ENCODE peak calls at places on chromosomes 11 and 22, in six cellular contexts. B is IMR-90, J is mesenchymal stem cell, E is neuronal stem cell, Z is H1, W is trophoblast cell. P is an unnamed sample.

GRCh38 chr11:64165482-64165841 is 451 bp downstream of the MACROD1 start:
- DNase-seq in W (no peak), E (no peak), Z (no peak), B (no peak), J (no peak), P (no peak)

GRCh38 chr22:32880906-32881596 is 79.5 kb downstream of the TIMP3 start:
- DNase-seq in E (no peak), B (peak), W (no peak), J (peak), Z (no peak), P (peak)

GRCh38 chr22:47193606-47194316 is 431.3 kb downstream of the TBC1D22A start:
- DNase-seq in J (no peak), Z (no peak), E (no peak), W (no peak), B (no peak), P (no peak)

GRCh38 chr11:113994077-113994954 is 19.4 kb downstream of the HTR3A start:
- DNase-seq in Z (no peak), J (peak), E (peak), B (no peak), W (peak), P (peak)

GRCh38 chr22:31142285-31142684 is 2.0 kb upstream of the PLA2G3 start:
- DNase-seq in J (no peak), Z (no peak), E (no peak), W (no peak), B (no peak), P (no peak)

GRCh38 chr11:134730596-134731538 is 318.8 kb upstream of the B3GAT1 start:
- DNase-seq in E (no peak), W (peak), B (no peak), J (no peak), Z (no peak), P (peak)

GRCh38 chr11:63504933-63505586 is 824 bp upstream of the LGALS12 start:
- DNase-seq in E (no peak), B (no peak), W (no peak), Z (no peak), J (no peak), P (no peak)

GRCh38 chr22:26615149-26615548 is 2.7 kb downstream of the CRYBB1 start:
- DNase-seq in W (no peak), J (no peak), E (no peak), B (no peak), Z (no peak), P (no peak)

GRCh38 chr22:32583921-32584335 is 109.3 kb downstream of the FBXO7 start:
- DNase-seq in E (no peak), J (peak), Z (no peak), B (peak), W (no peak), P (no peak)

GRCh38 chr11:74347381-74347780 is 35.9 kb upstream of the P4HA3 start:
- DNase-seq in B (peak), J (peak), W (no peak), E (no peak), Z (no peak), P (no peak)

GRCh38 chr22:45887202-45888131 is 89.5 kb downstream of the WNT7B start:
- DNase-seq in Z (no peak), W (no peak), B (no peak), J (no peak), E (no peak), P (no peak)
- H4K8ac ChIP-seq in Z (no peak), W (no peak), B (no peak), J (no peak), E (no peak), P (no peak)

GRCh38 chr11:76910620-76911414 is 50.1 kb downstream of the ACER3 start:
- DNase-seq in W (no peak), E (no peak), Z (no peak), B (no peak), J (peak), P (peak)
- H2BK120ac ChIP-seq in W (no peak), E (no peak), Z (no peak), B (no peak), J (no peak), P (no peak)

GRCh38 chr11:34250732-34251639 is 106.8 kb downstream of the ABTB2 start:
- DNase-seq in W (peak), E (no peak), B (peak), J (no peak), Z (no peak), P (peak)
- H3K4me3 ChIP-seq in W (no peak), E (peak), B (peak), J (peak), Z (no peak), P (no peak)

DNA sequence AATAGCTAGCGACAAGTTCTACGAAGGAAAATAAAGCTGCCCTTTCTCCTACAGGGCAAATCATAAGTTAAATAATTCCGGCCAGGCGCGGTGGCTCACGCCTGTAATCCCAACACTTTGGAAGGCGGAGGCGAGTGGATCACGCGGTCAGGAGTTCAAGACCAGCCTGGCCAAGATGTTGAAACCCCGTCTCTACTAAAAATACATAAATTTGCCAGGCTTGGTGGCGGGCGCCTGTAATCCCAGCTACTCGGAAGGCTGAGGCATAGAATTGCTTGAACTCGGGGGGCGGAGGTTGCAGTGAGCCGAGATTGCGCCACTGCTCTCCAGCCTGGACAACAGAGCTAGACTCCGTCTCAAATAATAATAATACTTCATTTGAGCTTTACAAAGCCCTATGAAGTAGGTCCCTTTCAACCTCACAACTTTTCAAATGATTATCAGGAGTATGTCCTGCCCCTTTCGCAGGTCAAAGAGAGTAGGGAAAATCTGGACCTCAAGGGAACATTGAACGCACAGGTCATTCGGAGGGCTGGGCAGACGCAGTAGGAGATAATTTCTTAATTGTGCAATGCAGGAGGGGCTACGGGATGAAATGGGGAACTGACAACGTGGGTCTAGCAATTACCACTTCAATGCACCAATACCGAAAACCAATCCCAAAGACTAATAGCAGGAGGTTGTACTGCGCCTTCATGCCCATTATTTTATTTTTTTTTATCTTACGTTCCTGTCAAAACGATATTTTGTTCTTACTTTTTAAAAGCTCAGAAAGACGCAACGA is 590 bp downstream of the COMMD9 start:
- DNase-seq in Z (no peak), E (no peak), J (no peak), W (peak), B (no peak), P (peak)
- H4K8ac ChIP-seq in Z (peak), E (no peak), J (peak), W (peak), B (peak), P (no peak)

GRCh38 chr11:17208257-17208999 is 642 bp upstream of the PIK3C2A start:
- DNase-seq in J (peak), B (peak), Z (peak), W (peak), E (peak), P (peak)
- H2BK120ac ChIP-seq in J (peak), B (peak), Z (peak), W (peak), E (no peak), P (no peak)

GRCh38 chr11:1862588-1863351 is 9.9 kb downstream of the LSP1 start:
- DNase-seq in J (peak), E (no peak), B (no peak), W (peak), Z (no peak), P (no peak)
- H3K4me3 ChIP-seq in J (peak), E (no peak), B (no peak), W (no peak), Z (no peak), P (no peak)

GRCh38 chr11:36427079-36427478 is 83.0 kb downstream of the TRAF6 start:
- DNase-seq in Z (no peak), B (no peak), E (no peak), W (no peak), J (no peak), P (no peak)

GRCh38 chr11:36431429-36432092 is 78.5 kb downstream of the TRAF6 start:
- DNase-seq in Z (no peak), E (no peak), W (peak), B (peak), J (peak), P (peak)

GRCh38 chr11:36425593-36426206 is 84.4 kb downstream of the TRAF6 start:
- DNase-seq in J (no peak), E (no peak), Z (no peak), W (no peak), B (peak), P (no peak)

GRCh38 chr11:36426226-36426848 is 83.7 kb downstream of the TRAF6 start:
- DNase-seq in Z (no peak), B (no peak), J (peak), W (no peak), E (no peak), P (no peak)

DNA sequence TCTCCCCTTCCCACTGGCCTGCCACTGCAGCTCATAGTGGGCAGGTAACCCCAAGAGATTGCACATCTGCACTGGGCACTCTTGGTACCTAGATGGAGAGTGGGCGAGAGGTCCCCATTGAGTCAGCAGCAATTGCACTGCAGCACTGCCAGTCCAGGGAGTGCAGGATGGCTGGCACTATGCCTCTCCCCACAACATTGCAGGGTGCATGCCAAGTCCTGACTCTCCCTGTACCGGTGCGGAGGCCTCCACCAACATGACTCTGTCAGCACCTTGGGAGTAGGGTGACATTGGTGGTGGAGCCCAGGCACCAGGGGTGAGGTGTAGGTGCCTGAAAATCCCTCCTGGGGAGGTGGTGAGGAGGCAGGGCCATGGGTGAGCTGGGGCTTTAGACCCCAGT is 82.2 kb downstream of the TRAF6 start:
- DNase-seq in W (no peak), E (no peak), Z (no peak), B (no peak), J (no peak), P (no peak)
- H4K8ac ChIP-seq in W (no peak), E (no peak), Z (no peak), B (no peak), J (no peak), P (no peak)